ENCODE peak calls at places on chromosomes 5 and 9, in nine cellular contexts. Y is suprapubic skin, G is Peyer's patch, T is A549, H is psoas muscle, R is ascending aorta, A is keratinocyte, M is spleen, W is IMR-90. S is an unnamed sample.

GRCh38 chr9:19896161-19896560 is 107.3 kb upstream of the SLC24A2 start:
- DNase-seq in Y (no peak), G (no peak), T (no peak), H (no peak), R (no peak), A (no peak), M (no peak), W (no peak), S (no peak)

GRCh38 chr5:132279801-132280200 is 14.4 kb upstream of the SLC22A4 start:
- DNase-seq in Y (no peak), G (peak; percentile 17), T (no peak), H (no peak), R (peak; percentile 22), A (no peak), M (peak; percentile 41), W (no peak), S (no peak)

GRCh38 chr5:91266184-91266705 is 116.9 kb downstream of the ARRDC3 start:
- DNase-seq in Y (no peak), G (no peak), T (peak; percentile 74), H (no peak), R (no peak), A (no peak), M (no peak), W (peak; percentile 73), S (no peak)

GRCh38 chr9:12798066-12798770 is 23.4 kb downstream of the LURAP1L start:
- DNase-seq in Y (no peak), G (no peak), T (no peak), H (no peak), R (no peak), A (peak; percentile 35), M (no peak), W (no peak), S (no peak)

GRCh38 chr5:170681013-170681433 is 102.5 kb upstream of the GABRP start:
- DNase-seq in Y (no peak), G (no peak), T (peak; percentile 16), H (no peak), R (no peak), A (no peak), M (no peak), W (peak; percentile 28), S (no peak)

GRCh38 chr9:129761293-129761900 is 8.6 kb upstream of the PTGES start:
- DNase-seq in Y (peak; percentile 66), G (peak; percentile 76), T (no peak), H (peak; percentile 52), R (no peak), A (no peak), M (no peak), W (peak; percentile 92), S (peak; percentile 91)

GRCh38 chr5:5140051-5141010 is at the start of gene ADAMTS16:
- DNase-seq in Y (no peak), G (no peak), T (no peak), H (no peak), R (no peak), A (no peak), M (no peak), W (no peak), S (peak; percentile 62)

GRCh38 chr9:17905356-17906203 is 326.7 kb downstream of the SH3GL2 start:
- DNase-seq in Y (no peak), G (no peak), T (no peak), H (no peak), R (peak; percentile 66), A (no peak), M (no peak), W (no peak), S (no peak)

GRCh38 chr9:16247188-16247875 is 623.1 kb downstream of the BNC2 start:
- DNase-seq in Y (no peak), G (no peak), T (peak; percentile 29), H (no peak), R (no peak), A (peak; percentile 36), M (no peak), W (peak; percentile 81), S (no peak)

GRCh38 chr9:136970361-136970760 is 6.9 kb upstream of the PTGDS start:
- DNase-seq in Y (no peak), G (no peak), T (no peak), H (no peak), R (no peak), A (no peak), M (no peak), W (no peak), S (no peak)

GRCh38 chr5:59722875-59723274 is 170.7 kb downstream of the PDE4D start:
- DNase-seq in Y (no peak), G (no peak), T (no peak), H (no peak), R (no peak), A (no peak), M (no peak), W (peak; percentile 24), S (no peak)

GRCh38 chr5:76546497-76547102 is 76.6 kb downstream of the F2RL2 start:
- DNase-seq in Y (no peak), G (no peak), T (no peak), H (no peak), R (no peak), A (no peak), M (no peak), W (no peak), S (no peak)

GRCh38 chr5:76544268-76544926 is 78.8 kb downstream of the F2RL2 start:
- DNase-seq in Y (no peak), G (peak; percentile 84), T (peak; percentile 44), H (no peak), R (no peak), A (no peak), M (no peak), W (peak; percentile 13), S (no peak)

GRCh38 chr5:76547242-76547890 is 75.8 kb downstream of the F2RL2 start:
- DNase-seq in Y (no peak), G (peak; percentile 57), T (no peak), H (no peak), R (no peak), A (no peak), M (no peak), W (no peak), S (no peak)

GRCh38 chr5:76542887-76543690 is 80.1 kb downstream of the F2RL2 start:
- DNase-seq in Y (no peak), G (peak; percentile 73), T (no peak), H (no peak), R (peak; percentile 65), A (no peak), M (peak; percentile 85), W (peak; percentile 18), S (no peak)

DNA sequence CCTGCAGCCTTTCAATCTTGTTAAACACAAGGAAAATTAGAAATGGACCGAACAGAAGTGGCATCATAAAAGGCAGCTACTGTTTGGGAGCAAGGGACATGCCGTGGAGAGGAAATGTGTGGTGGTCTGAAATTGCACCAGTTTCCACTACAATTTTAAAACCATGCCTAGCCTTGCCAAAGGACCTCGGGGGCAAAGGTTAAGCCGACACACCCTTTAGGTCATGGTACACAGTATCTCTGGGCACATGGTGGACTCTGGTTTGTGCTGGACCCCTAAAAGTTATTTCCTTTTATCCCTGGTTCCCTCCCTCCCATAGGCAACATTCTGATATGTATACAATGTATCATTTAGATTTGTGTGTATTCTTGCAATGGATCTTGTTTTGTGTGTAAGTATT is 78.0 kb downstream of the F2RL2 start:
- DNase-seq in Y (no peak), G (no peak), T (no peak), H (no peak), R (no peak), A (no peak), M (no peak), W (no peak), S (no peak)
- H3K4me1 ChIP-seq in Y (peaks cover 33% of the 10 kb centered on the region), G (no peaks in the 10 kb centered on the region), T (peaks cover 17% of the 10 kb centered on the region), H (no peaks in the 10 kb centered on the region), R (no peaks in the 10 kb centered on the region), A (no peaks in the 10 kb centered on the region), M (peaks cover 79% of the 10 kb centered on the region), W (no peaks in the 10 kb centered on the region), S (no peaks in the 10 kb centered on the region)

GRCh38 chr5:138946241-138946623 is 71.1 kb upstream of the LRRTM2 start:
- DNase-seq in Y (no peak), G (peak; percentile 32), T (no peak), H (no peak), R (peak; percentile 64), A (no peak), M (no peak), W (no peak), S (peak; percentile 67)
- H3K4me1 ChIP-seq in Y (peaks cover 10% of the 10 kb centered on the region), G (no peaks in the 10 kb centered on the region), T (no peaks in the 10 kb centered on the region), H (peaks cover 5% of the 10 kb centered on the region), R (peaks cover 14% of the 10 kb centered on the region), A (peaks cover 4% of the 10 kb centered on the region), M (peaks cover 7% of the 10 kb centered on the region), W (no peaks in the 10 kb centered on the region), S (no peaks in the 10 kb centered on the region)

DNA sequence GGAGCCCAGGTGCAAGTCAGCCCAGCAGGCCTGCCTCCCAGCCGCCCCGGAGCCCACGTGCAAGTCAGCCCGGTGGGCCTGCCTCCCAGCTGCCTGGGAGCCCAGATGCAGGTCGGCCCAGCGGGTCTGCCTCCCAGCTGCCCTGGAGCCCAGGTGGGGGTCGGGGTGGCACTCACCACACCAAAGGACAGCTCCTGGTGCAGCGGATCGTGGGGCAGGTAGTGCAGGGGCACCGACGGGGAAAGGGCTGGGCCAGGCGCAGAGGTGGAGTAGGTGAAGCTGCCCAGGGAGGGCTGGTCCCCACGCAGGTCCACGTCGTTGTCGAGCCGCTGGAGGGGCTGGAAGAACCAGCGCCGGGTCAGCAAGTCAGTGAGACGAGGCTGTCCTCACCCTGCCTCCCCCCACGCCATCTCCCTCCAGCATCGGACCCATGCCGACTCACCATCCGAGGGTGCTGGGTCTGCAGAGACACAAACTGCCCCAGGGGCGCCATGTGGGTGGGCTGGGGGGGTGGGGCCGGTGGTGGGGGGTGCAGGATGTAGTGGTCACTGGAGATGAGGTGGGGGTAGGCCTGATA is 6.7 kb downstream of the RNF44 start:
- DNase-seq in Y (no peak), G (no peak), T (no peak), H (no peak), R (no peak), A (no peak), M (peak; percentile 87), W (no peak), S (no peak)
- H3K4me1 ChIP-seq in Y (peaks cover 63% of the 10 kb centered on the region), G (peaks cover 19% of the 10 kb centered on the region), T (peaks cover 39% of the 10 kb centered on the region), H (peaks cover 24% of the 10 kb centered on the region), R (peaks cover 7% of the 10 kb centered on the region), A (peaks cover 39% of the 10 kb centered on the region), M (peaks cover 84% of the 10 kb centered on the region), W (peaks cover 22% of the 10 kb centered on the region), S (peaks cover 57% of the 10 kb centered on the region)

GRCh38 chr5:177299711-177300110 is 3.8 kb downstream of the RAB24 start:
- DNase-seq in Y (no peak), G (no peak), T (no peak), H (no peak), R (no peak), A (no peak), M (peak; percentile 74), W (no peak), S (no peak)

GRCh38 chr5:177301503-177302165 is 1.9 kb downstream of the RAB24 start:
- DNase-seq in Y (peak; percentile 82), G (peak; percentile 81), T (no peak), H (no peak), R (no peak), A (peak; percentile 95), M (peak; percentile 73), W (no peak), S (peak; percentile 65)

GRCh38 chr5:177300971-177301370 is 2.5 kb downstream of the RAB24 start:
- DNase-seq in Y (no peak), G (no peak), T (no peak), H (no peak), R (no peak), A (no peak), M (no peak), W (no peak), S (no peak)

GRCh38 chr5:177302354-177303110 is 987 bp downstream of the RAB24 start:
- DNase-seq in Y (peak; percentile 68), G (no peak), T (no peak), H (no peak), R (no peak), A (no peak), M (peak; percentile 77), W (peak; percentile 10), S (peak; percentile 64)

GRCh38 chr5:177300236-177300880 is 3.2 kb downstream of the RAB24 start:
- DNase-seq in Y (peak; percentile 78), G (peak; percentile 86), T (no peak), H (no peak), R (no peak), A (no peak), M (peak; percentile 89), W (peak; percentile 80), S (peak; percentile 76)
- H3K4me1 ChIP-seq in Y (peaks cover 68% of the 10 kb centered on the region), G (peaks cover 3% of the 10 kb centered on the region), T (peaks cover 34% of the 10 kb centered on the region), H (peaks cover 37% of the 10 kb centered on the region), R (peaks cover 3% of the 10 kb centered on the region), A (peaks cover 38% of the 10 kb centered on the region), M (peaks cover 94% of the 10 kb centered on the region), W (peaks cover 12% of the 10 kb centered on the region), S (peaks cover 47% of the 10 kb centered on the region)

S was measured in sigmoid colon.